ENCODE peak calls at places on chromosomes 13 and 19, in eight cellular contexts. Z is heart left ventricle, G is K562, I is sigmoid colon, U is tibial nerve, Q is lower leg skin, L is breast epithelium, D is ovary. F is an unnamed sample.

GRCh38 chr19:11247391-11247790 is 8.0 kb downstream of the ANGPTL8 start:
- DNase-seq in D (peak; percentile 49), G (no peak), Z (peak; percentile 94), L (no peak), Q (no peak), I (peak; percentile 84), U (no peak), F (no peak)

GRCh38 chr19:56663931-56664500 is 7.5 kb downstream of the ZNF835 start:
- DNase-seq in Q (no peak), L (no peak), U (no peak), D (no peak), Z (no peak), G (no peak), I (no peak), F (no peak)

GRCh38 chr13:21240586-21240985 is 64.1 kb downstream of the MRPL57 start:
- DNase-seq in I (no peak), Z (no peak), D (no peak), L (no peak), U (no peak), Q (no peak), G (no peak), F (no peak)

GRCh38 chr13:80168089-80168850 is 172.7 kb downstream of the SPRY2 start:
- DNase-seq in I (no peak), Z (peak; percentile 28), L (no peak), D (no peak), Q (no peak), G (no peak), U (no peak), F (no peak)

GRCh38 chr13:40114305-40114896 is 458.9 kb downstream of the COG6 start:
- DNase-seq in U (no peak), I (no peak), Q (no peak), D (no peak), L (no peak), G (no peak), Z (no peak), F (no peak)

GRCh38 chr19:28607066-28607583 is 605.8 kb downstream of the UQCRFS1 start:
- DNase-seq in D (no peak), U (no peak), I (no peak), Z (no peak), L (no peak), Q (no peak), G (no peak), F (no peak)

GRCh38 chr13:102911336-102911735 is 65.5 kb downstream of the ERCC5 start:
- DNase-seq in I (no peak), G (no peak), U (no peak), Q (no peak), D (no peak), Z (no peak), L (peak; percentile 22), F (no peak)

GRCh38 chr13:79282976-79283375 is 123.1 kb downstream of the RBM26 start:
- DNase-seq in I (no peak), U (no peak), Z (no peak), L (no peak), D (no peak), G (no peak), Q (no peak), F (no peak)

GRCh38 chr19:49983645-49984229 is 22.8 kb upstream of the SIGLEC11 start:
- DNase-seq in D (peak; percentile 81), U (peak; percentile 75), Q (peak; percentile 27), I (no peak), L (peak; percentile 24), Z (peak; percentile 45), G (peak; percentile 78), F (peak; percentile 62)

GRCh38 chr13:23743717-23744116 is 145.5 kb downstream of the MIPEP start:
- DNase-seq in D (no peak), G (no peak), Q (no peak), U (no peak), I (no peak), Z (no peak), L (no peak), F (no peak)

GRCh38 chr13:35485451-35485850 is 9.0 kb upstream of the MAB21L1 start:
- DNase-seq in Q (no peak), D (no peak), U (no peak), I (no peak), L (no peak), G (no peak), Z (no peak), F (no peak)

GRCh38 chr19:33054623-33055022 is 10.1 kb downstream of the RHPN2 start:
- DNase-seq in Q (peak; percentile 47), I (no peak), Z (no peak), G (no peak), D (no peak), U (no peak), L (peak; percentile 95), F (no peak)

GRCh38 chr19:10270180-10270615 is 722 bp upstream of the ICAM1 start:
- DNase-seq in U (peak; percentile 46), L (no peak), I (peak; percentile 83), G (peak; percentile 76), Z (peak; percentile 77), Q (peak; percentile 58), D (peak; percentile 54), F (peak; percentile 57)

GRCh38 chr13:94335786-94336357 is 143.6 kb downstream of the DCT start:
- DNase-seq in Q (no peak), Z (no peak), D (no peak), G (no peak), U (no peak), L (no peak), I (no peak), F (no peak)

GRCh38 chr13:29594710-29595379 is 643 bp downstream of the SLC7A1 start:
- DNase-seq in G (peak; percentile 67), D (peak; percentile 72), U (peak; percentile 54), I (peak; percentile 89), Q (peak; percentile 53), L (peak; percentile 69), Z (peak; percentile 73), F (peak; percentile 75)
- TF ChIP-seq POLR2A in G (peak; percentile 30), D (peak; percentile 9), U (no peak), I (no peak), Q (no peak), L (no peak), Z (no peak), F (peak; percentile 77)

GRCh38 chr19:58466760-58467589 is at the start of gene ZNF324:
- DNase-seq in D (peak; percentile 98), G (peak; percentile 95), U (peak; percentile 98), Q (peak; percentile 98), Z (peak; percentile 98), L (peak; percentile 98), I (peak; percentile 99), F (peak; percentile 97)
- TF ChIP-seq POLR2A in D (peak; percentile 42), G (peak; percentile 79), U (no peak), Q (no peak), Z (peak; percentile 78), L (no peak), I (peak; percentile 36), F (peak; percentile 80)

GRCh38 chr19:2039959-2040646 is 10.9 kb downstream of the MKNK2 start:
- DNase-seq in I (peak; percentile 69), Q (peak; percentile 15), D (peak; percentile 55), G (peak; percentile 36), L (no peak), U (no peak), Z (no peak), F (no peak)
- TF ChIP-seq POLR2A in I (no peak), Q (no peak), D (no peak), G (no peak), L (no peak), U (no peak), Z (no peak), F (no peak)

DNA sequence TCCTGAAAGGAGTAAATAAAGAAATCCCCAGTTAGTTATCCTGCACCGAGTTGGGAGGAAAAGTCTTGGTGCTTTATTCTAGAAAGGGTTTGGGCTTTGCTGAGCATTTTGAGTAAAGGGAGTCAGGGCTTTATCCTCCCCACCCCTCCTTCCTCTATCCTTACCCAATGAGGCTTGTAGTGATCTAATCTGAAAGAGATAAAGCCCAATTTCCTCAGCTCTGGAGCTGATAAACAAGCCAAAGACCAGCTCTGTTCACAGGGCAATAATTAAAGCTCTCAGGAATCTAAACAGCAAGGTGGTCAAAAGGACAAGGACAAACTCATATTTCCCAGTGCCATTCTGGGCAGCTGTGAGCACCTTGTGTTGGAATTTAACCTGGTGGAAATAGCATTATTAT is 188.9 kb upstream of the TSC22D1 start:
- DNase-seq in I (no peak), G (no peak), U (no peak), Z (no peak), D (no peak), L (no peak), Q (no peak), F (no peak)
- TF ChIP-seq POLR2A in I (no peak), G (no peak), U (no peak), Z (no peak), D (no peak), L (no peak), Q (no peak), F (no peak)

DNA sequence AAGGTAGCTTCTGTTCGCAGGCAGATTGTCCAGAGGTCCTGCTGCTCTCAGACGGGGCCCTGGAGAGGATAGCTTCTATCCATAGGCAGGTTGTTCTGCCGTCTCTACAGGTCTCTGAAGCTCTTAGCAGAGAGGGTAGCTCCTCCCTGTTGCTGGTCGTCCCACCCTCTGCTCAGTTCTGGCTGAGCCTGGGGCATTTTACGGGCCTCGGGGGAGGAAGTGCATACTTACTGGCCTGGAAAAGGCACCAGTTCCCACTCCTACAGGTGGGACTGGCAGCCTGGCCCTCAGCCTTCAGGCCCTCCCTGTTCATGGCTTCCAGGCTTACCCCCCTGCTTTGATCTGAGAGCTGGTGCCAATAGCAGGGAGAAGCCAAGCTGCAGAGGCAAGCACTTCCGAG is 42.3 kb downstream of the USPL1 start:
- DNase-seq in I (no peak), L (no peak), D (no peak), Q (no peak), G (no peak), Z (no peak), U (no peak), F (no peak)
- TF ChIP-seq POLR2A in I (no peak), L (no peak), D (no peak), Q (no peak), G (no peak), Z (no peak), U (no peak), F (no peak)

DNA sequence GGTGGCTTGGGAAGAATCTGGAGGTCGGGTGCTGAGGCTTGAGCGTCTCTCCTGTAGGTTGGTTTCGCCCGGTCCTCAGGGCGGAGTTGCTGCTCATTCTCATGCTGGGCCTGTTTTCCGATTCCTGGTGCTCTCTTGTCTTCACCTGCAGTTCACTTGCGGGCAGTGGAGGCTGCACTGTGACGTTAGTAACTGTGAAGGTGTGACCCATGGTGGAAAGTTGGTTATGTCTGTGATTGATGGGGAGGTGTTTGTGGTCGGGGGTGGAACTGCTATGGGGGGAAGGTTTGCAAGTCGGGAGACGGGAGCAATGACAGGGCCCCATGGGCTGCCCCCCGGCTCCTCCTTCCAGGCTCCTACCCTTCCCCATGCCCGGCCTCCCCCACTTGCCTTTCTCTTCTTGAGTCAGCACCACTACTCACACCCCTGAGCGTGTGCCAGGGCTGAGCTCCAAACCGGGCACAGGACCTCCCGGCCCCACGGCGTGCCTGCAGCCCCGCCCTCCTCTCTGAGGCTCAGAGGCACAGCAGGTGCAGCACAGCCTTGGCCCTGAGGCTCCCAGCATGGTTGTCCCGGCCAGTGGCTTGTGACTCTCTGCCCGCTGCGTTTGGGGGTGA is 79.1 kb downstream of the ATP11A start:
- DNase-seq in G (no peak), Z (peak; percentile 85), U (no peak), I (no peak), L (no peak), D (no peak), Q (no peak), F (no peak)
- TF ChIP-seq POLR2A in G (no peak), Z (no peak), U (no peak), I (no peak), L (no peak), D (no peak), Q (no peak), F (no peak)

GRCh38 chr19:39409207-39409885 is 2.7 kb downstream of the ZFP36 start:
- DNase-seq in U (peak; percentile 89), D (peak; percentile 93), Z (peak; percentile 95), I (peak; percentile 97), L (peak; percentile 97), Q (peak; percentile 92), G (peak; percentile 66), F (peak; percentile 83)
- TF ChIP-seq POLR2A in U (peak; percentile 54), D (peak; percentile 71), Z (peak; percentile 85), I (peak; percentile 87), L (peak; percentile 94), Q (peak; percentile 36), G (peak; percentile 62), F (no peak)